ENCODE peak calls at places on chromosomes 2 and 18, in seven cellular contexts. V, Q, C, H, T, Z and I are unnamed samples.

GRCh38 chr2:172293952-172294351 is 133.4 kb upstream of the ITGA6 start:
- DNase-seq in V (no peak), Q (no peak), C (no peak), H (peak), T (no peak), Z (peak), I (peak)

GRCh38 chr18:49160075-49160930 is 209.5 kb upstream of the SMAD7 start:
- DNase-seq in V (no peak), Q (no peak), C (no peak), H (no peak), T (no peak), Z (peak), I (peak)

GRCh38 chr2:239482801-239483712 is 82.2 kb upstream of the HDAC4 start:
- DNase-seq in V (no peak), Q (no peak), C (no peak), H (no peak), T (no peak), Z (no peak), I (no peak)

GRCh38 chr2:179703702-179704101 is 157.7 kb downstream of the ZNF385B start:
- DNase-seq in V (no peak), Q (no peak), C (no peak), H (no peak), T (no peak), Z (no peak), I (no peak)

GRCh38 chr2:128724547-128724946 is 405.9 kb upstream of the HS6ST1 start:
- DNase-seq in V (no peak), Q (no peak), C (no peak), H (no peak), T (no peak), Z (no peak), I (no peak)

GRCh38 chr18:34511879-34512278 is 198.2 kb upstream of the DTNA start:
- DNase-seq in V (no peak), Q (no peak), C (no peak), H (no peak), T (no peak), Z (no peak), I (no peak)

GRCh38 chr18:42030586-42031182 is 75.7 kb downstream of the PIK3C3 start:
- DNase-seq in V (no peak), Q (no peak), C (peak), H (peak), T (peak), Z (peak), I (peak)

GRCh38 chr2:32212293-32212692 is 46.6 kb downstream of the SLC30A6 start:
- DNase-seq in V (no peak), Q (no peak), C (no peak), H (no peak), T (no peak), Z (no peak), I (no peak)

GRCh38 chr2:153478289-153479261 is at the start of gene RPRM:
- DNase-seq in V (peak), Q (peak), C (peak), H (peak), T (peak), Z (peak), I (peak)

GRCh38 chr2:71281950-71282349 is 49.6 kb upstream of the ZNF638 start:
- DNase-seq in V (no peak), Q (no peak), C (no peak), H (no peak), T (no peak), Z (no peak), I (no peak)

GRCh38 chr18:41756141-41756540 is 198.9 kb upstream of the PIK3C3 start:
- DNase-seq in V (no peak), Q (no peak), C (no peak), H (no peak), T (no peak), Z (no peak), I (no peak)

GRCh38 chr2:160392201-160392600 is 101.4 kb downstream of the RBMS1 start:
- DNase-seq in V (no peak), Q (no peak), C (no peak), H (no peak), T (no peak), Z (no peak), I (no peak)

GRCh38 chr2:28391564-28392296 is 928 bp upstream of the FOSL2 start:
- DNase-seq in V (peak), Q (no peak), C (peak), H (peak), T (peak), Z (peak), I (peak)

GRCh38 chr2:173390036-173390435 is 35.4 kb downstream of the CDCA7 start:
- DNase-seq in V (no peak), Q (no peak), C (no peak), H (no peak), T (no peak), Z (no peak), I (no peak)

GRCh38 chr18:79070486-79070885 is 1.3 kb downstream of the ATP9B start:
- DNase-seq in V (no peak), Q (no peak), C (no peak), H (no peak), T (no peak), Z (no peak), I (no peak)